ENCODE peak calls at places on chromosome 18, in seven cellular contexts. S, N, E, D, Z, P and A are unnamed samples.

GRCh38 chr18:64219511-64219910 is 70.6 kb upstream of the LINC00305 start:
- DNase-seq in E (no peak), D (no peak), S (no peak), N (no peak), P (no peak), Z (no peak), A (no peak)

GRCh38 chr18:10057808-10058791 is 144.3 kb downstream of the VAPA start:
- DNase-seq in E (no peak), D (no peak), N (peak), S (peak), Z (no peak), P (no peak), A (no peak)

GRCh38 chr18:58045265-58046086 is 1.4 kb downstream of the NEDD4L start:
- DNase-seq in E (peak), S (peak), N (peak), Z (no peak), P (peak), D (peak), A (peak)

GRCh38 chr18:9380101-9380500 is 45.5 kb downstream of the TWSG1 start:
- DNase-seq in S (no peak), P (no peak), D (no peak), N (no peak), E (no peak), Z (no peak), A (no peak)

GRCh38 chr18:36912887-36913286 is 84.0 kb downstream of the KIAA1328 start:
- DNase-seq in S (no peak), N (no peak), E (no peak), D (no peak), P (no peak), Z (no peak), A (no peak)

GRCh38 chr18:59005266-59005665 is 134.4 kb upstream of the SEC11C start:
- DNase-seq in D (no peak), S (peak), E (no peak), Z (peak), P (no peak), N (no peak), A (no peak)

GRCh38 chr18:23835506-23835905 is 146.3 kb downstream of the LAMA3 start:
- DNase-seq in D (no peak), N (no peak), E (no peak), S (no peak), Z (no peak), P (no peak), A (no peak)

GRCh38 chr18:78582898-78583738 is 396.5 kb upstream of the SALL3 start:
- DNase-seq in N (no peak), S (no peak), E (no peak), D (no peak), P (no peak), Z (no peak), A (no peak)

GRCh38 chr18:26471027-26471426 is 77.3 kb downstream of the KCTD1 start:
- DNase-seq in P (no peak), N (no peak), E (no peak), D (no peak), S (peak), Z (no peak), A (no peak)

GRCh38 chr18:25019086-25019860 is 332.7 kb downstream of the ZNF521 start:
- DNase-seq in S (no peak), E (no peak), D (no peak), P (no peak), Z (no peak), N (peak), A (no peak)

GRCh38 chr18:42053188-42053781 is 98.3 kb downstream of the PIK3C3 start:
- DNase-seq in N (peak), P (peak), S (peak), E (no peak), Z (no peak), D (peak), A (no peak)

GRCh38 chr18:23591011-23591410 is 4.7 kb upstream of the NPC1 start:
- DNase-seq in N (no peak), E (no peak), Z (no peak), S (peak), D (no peak), P (no peak), A (no peak)

GRCh38 chr18:11857177-11857887 is 6.1 kb downstream of the CHMP1B start:
- DNase-seq in S (peak), N (peak), P (no peak), E (no peak), D (no peak), Z (peak), A (no peak)

GRCh38 chr18:24321071-24321470 is 76.6 kb downstream of the OSBPL1A start:
- DNase-seq in Z (no peak), D (no peak), E (no peak), S (no peak), N (no peak), P (no peak), A (no peak)

GRCh38 chr18:35059280-35059927 is 18.2 kb downstream of the MAPRE2 start:
- DNase-seq in D (no peak), Z (no peak), S (no peak), N (no peak), E (no peak), P (no peak), A (peak)

GRCh38 chr18:56702946-56703345 is 51.8 kb downstream of the WDR7 start:
- DNase-seq in D (peak), E (no peak), N (peak), S (peak), Z (peak), P (no peak), A (no peak)

GRCh38 chr18:78900938-78901909 is 78.4 kb upstream of the SALL3 start:
- DNase-seq in S (no peak), N (no peak), D (no peak), E (no peak), P (no peak), Z (no peak), A (no peak)

GRCh38 chr18:66759017-66759416 is 155.1 kb upstream of the CDH19 start:
- DNase-seq in D (no peak), N (no peak), E (no peak), S (no peak), Z (no peak), P (no peak), A (no peak)

GRCh38 chr18:26056291-26056690 is 34.1 kb downstream of the SS18 start:
- DNase-seq in P (no peak), S (peak), Z (no peak), N (no peak), E (no peak), D (no peak), A (no peak)

GRCh38 chr18:35624140-35624539 is 42.6 kb downstream of the GALNT1 start:
- DNase-seq in S (no peak), N (no peak), Z (no peak), E (no peak), D (no peak), P (no peak), A (no peak)

GRCh38 chr18:21672868-21673267 is 31.7 kb downstream of the ABHD3 start:
- DNase-seq in P (no peak), E (no peak), Z (peak), N (peak), D (no peak), S (peak), A (no peak)

GRCh38 chr18:3784949-3785348 is 335.0 kb downstream of the TGIF1 start:
- DNase-seq in D (no peak), S (no peak), E (no peak), N (no peak), Z (no peak), P (no peak), A (no peak)

GRCh38 chr18:21479721-21480120 is 120.8 kb downstream of the ESCO1 start:
- DNase-seq in D (no peak), P (no peak), E (no peak), Z (no peak), N (no peak), S (peak), A (no peak)

GRCh38 chr18:59024829-59025228 is 114.9 kb upstream of the SEC11C start:
- DNase-seq in N (no peak), E (no peak), Z (no peak), S (no peak), P (no peak), D (no peak), A (no peak)

GRCh38 chr18:2442726-2443275 is 128.5 kb downstream of the METTL4 start:
- DNase-seq in Z (no peak), P (no peak), E (no peak), N (no peak), S (peak), D (no peak), A (no peak)

GRCh38 chr18:48263421-48263820 is 145.8 kb downstream of the ZBTB7C start:
- DNase-seq in Z (no peak), N (no peak), D (no peak), S (no peak), E (no peak), P (no peak), A (no peak)